ENCODE peak calls at places on chromosome 2, in nine cellular contexts. One of them, this sample, is unnamed.

GRCh38 chr2:167964650-167965404 is 282.6 kb downstream of the STK39 start:
- DNase-seq in endodermal cell: no peak
- DNase-seq in cardiac fibroblast: peak
- DNase-seq in brain microvascular endothelial cell: no peak
- DNase-seq in PC-3: peak
- DNase-seq in SK-N-SH: peak
- DNase-seq in AG04450: no peak
- DNase-seq in AG10803: no peak
- DNase-seq in bronchial epithelial cell: peak
- DNase-seq in this sample: no peak

GRCh38 chr2:165069131-165069530 is 113.8 kb upstream of the SLC38A11 start:
- DNase-seq in endodermal cell: no peak
- DNase-seq in cardiac fibroblast: no peak
- DNase-seq in brain microvascular endothelial cell: no peak
- DNase-seq in PC-3: no peak
- DNase-seq in SK-N-SH: no peak
- DNase-seq in AG04450: no peak
- DNase-seq in AG10803: no peak
- DNase-seq in bronchial epithelial cell: no peak
- DNase-seq in this sample: no peak

GRCh38 chr2:138780451-138780880 is 276 bp upstream of the NXPH2 start:
- DNase-seq in endodermal cell: peak
- DNase-seq in cardiac fibroblast: peak
- DNase-seq in brain microvascular endothelial cell: no peak
- DNase-seq in PC-3: no peak
- DNase-seq in SK-N-SH: no peak
- DNase-seq in AG04450: no peak
- DNase-seq in AG10803: no peak
- DNase-seq in bronchial epithelial cell: no peak
- DNase-seq in this sample: no peak

GRCh38 chr2:207284556-207285450 is 119.1 kb upstream of the KLF7 start:
- DNase-seq in endodermal cell: no peak
- DNase-seq in cardiac fibroblast: no peak
- DNase-seq in brain microvascular endothelial cell: no peak
- DNase-seq in PC-3: peak
- DNase-seq in SK-N-SH: no peak
- DNase-seq in AG04450: no peak
- DNase-seq in AG10803: no peak
- DNase-seq in bronchial epithelial cell: no peak
- DNase-seq in this sample: no peak

GRCh38 chr2:238046871-238047270 is 13.9 kb upstream of the SCLY start:
- DNase-seq in endodermal cell: no peak
- DNase-seq in cardiac fibroblast: no peak
- DNase-seq in brain microvascular endothelial cell: no peak
- DNase-seq in PC-3: no peak
- DNase-seq in SK-N-SH: no peak
- DNase-seq in AG04450: no peak
- DNase-seq in AG10803: no peak
- DNase-seq in bronchial epithelial cell: no peak
- DNase-seq in this sample: no peak

GRCh38 chr2:102130651-102130991 is 11.9 kb upstream of the IL1R1 start:
- DNase-seq in endodermal cell: no peak
- DNase-seq in cardiac fibroblast: peak
- DNase-seq in brain microvascular endothelial cell: no peak
- DNase-seq in PC-3: no peak
- DNase-seq in SK-N-SH: no peak
- DNase-seq in AG04450: no peak
- DNase-seq in AG10803: peak
- DNase-seq in bronchial epithelial cell: no peak
- DNase-seq in this sample: no peak

GRCh38 chr2:33395660-33396249 is 80.7 kb upstream of the RASGRP3 start:
- DNase-seq in endodermal cell: peak
- DNase-seq in cardiac fibroblast: peak
- DNase-seq in brain microvascular endothelial cell: peak
- DNase-seq in PC-3: peak
- DNase-seq in SK-N-SH: peak
- DNase-seq in AG04450: no peak
- DNase-seq in AG10803: peak
- DNase-seq in bronchial epithelial cell: peak
- DNase-seq in this sample: no peak

GRCh38 chr2:54928719-54929118 is 121.5 kb downstream of the RTN4 start:
- DNase-seq in endodermal cell: no peak
- DNase-seq in cardiac fibroblast: no peak
- DNase-seq in brain microvascular endothelial cell: no peak
- DNase-seq in PC-3: no peak
- DNase-seq in SK-N-SH: no peak
- DNase-seq in AG04450: no peak
- DNase-seq in AG10803: no peak
- DNase-seq in bronchial epithelial cell: peak
- DNase-seq in this sample: no peak

GRCh38 chr2:231934441-231935206 is 8.4 kb upstream of the NPPC start:
- DNase-seq in endodermal cell: no peak
- DNase-seq in cardiac fibroblast: no peak
- DNase-seq in brain microvascular endothelial cell: no peak
- DNase-seq in PC-3: no peak
- DNase-seq in SK-N-SH: no peak
- DNase-seq in AG04450: no peak
- DNase-seq in AG10803: no peak
- DNase-seq in bronchial epithelial cell: no peak
- DNase-seq in this sample: no peak

GRCh38 chr2:108538000-108538625 is 3.8 kb downstream of the LIMS1 start:
- DNase-seq in endodermal cell: peak
- DNase-seq in cardiac fibroblast: no peak
- DNase-seq in brain microvascular endothelial cell: no peak
- DNase-seq in PC-3: peak
- DNase-seq in SK-N-SH: no peak
- DNase-seq in AG04450: no peak
- DNase-seq in AG10803: no peak
- DNase-seq in bronchial epithelial cell: peak
- DNase-seq in this sample: no peak

GRCh38 chr2:74383254-74383653 is 3.1 kb upstream of the DCTN1 start:
- DNase-seq in endodermal cell: no peak
- DNase-seq in cardiac fibroblast: peak
- DNase-seq in brain microvascular endothelial cell: peak
- DNase-seq in PC-3: peak
- DNase-seq in SK-N-SH: no peak
- DNase-seq in AG04450: peak
- DNase-seq in AG10803: peak
- DNase-seq in bronchial epithelial cell: peak
- DNase-seq in this sample: peak
- TF ChIP-seq CTCF in endodermal cell: no peak
- TF ChIP-seq CTCF in cardiac fibroblast: no peak
- TF ChIP-seq CTCF in brain microvascular endothelial cell: no peak
- TF ChIP-seq CTCF in PC-3: no peak
- TF ChIP-seq CTCF in SK-N-SH: no peak
- TF ChIP-seq CTCF in AG04450: no peak
- TF ChIP-seq CTCF in AG10803: no peak
- TF ChIP-seq CTCF in bronchial epithelial cell: no peak
- TF ChIP-seq CTCF in this sample: no peak

GRCh38 chr2:25855065-25855464 is 23.2 kb downstream of the ASXL2 start:
- DNase-seq in endodermal cell: no peak
- DNase-seq in cardiac fibroblast: no peak
- DNase-seq in brain microvascular endothelial cell: no peak
- DNase-seq in PC-3: no peak
- DNase-seq in SK-N-SH: no peak
- DNase-seq in AG04450: no peak
- DNase-seq in AG10803: no peak
- DNase-seq in bronchial epithelial cell: peak
- DNase-seq in this sample: no peak
- H3K4me3 ChIP-seq in endodermal cell: no peak
- H3K4me3 ChIP-seq in cardiac fibroblast: no peak
- H3K4me3 ChIP-seq in brain microvascular endothelial cell: no peak
- H3K4me3 ChIP-seq in PC-3: no peak
- H3K4me3 ChIP-seq in SK-N-SH: no peak
- H3K4me3 ChIP-seq in AG04450: no peak
- H3K4me3 ChIP-seq in AG10803: no peak
- H3K4me3 ChIP-seq in bronchial epithelial cell: no peak
- H3K4me3 ChIP-seq in this sample: no peak

GRCh38 chr2:227817940-227818568 is 4.4 kb downstream of the CCL20 start:
- DNase-seq in endodermal cell: peak
- DNase-seq in cardiac fibroblast: peak
- DNase-seq in brain microvascular endothelial cell: peak
- DNase-seq in PC-3: peak
- DNase-seq in SK-N-SH: peak
- DNase-seq in AG04450: peak
- DNase-seq in AG10803: peak
- DNase-seq in bronchial epithelial cell: peak
- DNase-seq in this sample: peak
- TF ChIP-seq CTCF in endodermal cell: no peak
- TF ChIP-seq CTCF in cardiac fibroblast: peak
- TF ChIP-seq CTCF in brain microvascular endothelial cell: no peak
- TF ChIP-seq CTCF in PC-3: no peak
- TF ChIP-seq CTCF in SK-N-SH: no peak
- TF ChIP-seq CTCF in AG04450: peak
- TF ChIP-seq CTCF in AG10803: peak
- TF ChIP-seq CTCF in bronchial epithelial cell: no peak
- TF ChIP-seq CTCF in this sample: no peak

GRCh38 chr2:104929663-104930062 is 75.7 kb downstream of the POU3F3 start:
- DNase-seq in endodermal cell: no peak
- DNase-seq in cardiac fibroblast: no peak
- DNase-seq in brain microvascular endothelial cell: no peak
- DNase-seq in PC-3: no peak
- DNase-seq in SK-N-SH: no peak
- DNase-seq in AG04450: no peak
- DNase-seq in AG10803: no peak
- DNase-seq in bronchial epithelial cell: no peak
- DNase-seq in this sample: no peak
- H3K4me3 ChIP-seq in endodermal cell: no peak
- H3K4me3 ChIP-seq in cardiac fibroblast: no peak
- H3K4me3 ChIP-seq in brain microvascular endothelial cell: no peak
- H3K4me3 ChIP-seq in PC-3: no peak
- H3K4me3 ChIP-seq in SK-N-SH: no peak
- H3K4me3 ChIP-seq in AG04450: no peak
- H3K4me3 ChIP-seq in AG10803: no peak
- H3K4me3 ChIP-seq in bronchial epithelial cell: no peak
- H3K4me3 ChIP-seq in this sample: no peak

DNA sequence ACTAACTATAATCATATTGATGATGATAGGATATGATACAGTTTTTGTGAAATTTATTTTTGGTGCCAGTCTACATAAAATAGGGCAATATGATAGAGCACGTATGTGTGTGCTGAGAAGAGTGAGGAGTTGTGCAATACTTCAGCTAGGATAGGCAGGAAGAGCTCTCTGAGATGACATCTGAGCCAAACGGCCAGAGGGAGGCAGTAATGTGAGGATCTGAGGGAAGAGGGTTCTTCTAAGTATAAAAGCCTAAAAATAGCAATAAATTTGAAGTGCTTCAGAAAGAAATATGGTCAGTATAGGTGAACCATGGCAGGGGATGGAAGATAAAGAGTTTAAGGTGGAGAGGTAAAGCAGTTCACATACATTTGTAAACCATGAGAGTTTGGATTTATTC is 102.5 kb downstream of the OLA1 start:
- DNase-seq in endodermal cell: peak
- DNase-seq in cardiac fibroblast: peak
- DNase-seq in brain microvascular endothelial cell: peak
- DNase-seq in PC-3: peak
- DNase-seq in SK-N-SH: no peak
- DNase-seq in AG04450: no peak
- DNase-seq in AG10803: no peak
- DNase-seq in bronchial epithelial cell: peak
- DNase-seq in this sample: no peak
- TF ChIP-seq CTCF in endodermal cell: peak
- TF ChIP-seq CTCF in cardiac fibroblast: no peak
- TF ChIP-seq CTCF in brain microvascular endothelial cell: peak
- TF ChIP-seq CTCF in PC-3: peak
- TF ChIP-seq CTCF in SK-N-SH: peak
- TF ChIP-seq CTCF in AG04450: no peak
- TF ChIP-seq CTCF in AG10803: no peak
- TF ChIP-seq CTCF in bronchial epithelial cell: no peak
- TF ChIP-seq CTCF in this sample: no peak

This sample was measured in AG04449.